ENCODE peak calls at places on chromosome 11, in five cellular contexts. One of them, this sample, is unnamed.

GRCh38 chr11:10272132-10272531 is 21.9 kb downstream of the SBF2 start:
- DNase-seq in ovary: no peak
- DNase-seq in AG08395: no peak
- DNase-seq in endothelial cell: no peak
- DNase-seq in KG1: no peak
- DNase-seq in this sample: no peak

GRCh38 chr11:68113986-68114385 is 7.2 kb downstream of the CHKA start:
- DNase-seq in ovary: no peak
- DNase-seq in AG08395: no peak
- DNase-seq in endothelial cell: no peak
- DNase-seq in KG1: no peak
- DNase-seq in this sample: no peak

GRCh38 chr11:71342951-71343827 is 90.8 kb upstream of the SHANK2 start:
- DNase-seq in ovary: no peak
- DNase-seq in AG08395: peak; percentile 44
- DNase-seq in endothelial cell: peak; percentile 66
- DNase-seq in KG1: no peak
- DNase-seq in this sample: peak; percentile 43

GRCh38 chr11:44607324-44607962 is 42.0 kb downstream of the CD82 start:
- DNase-seq in ovary: no peak
- DNase-seq in AG08395: peak; percentile 57
- DNase-seq in endothelial cell: no peak
- DNase-seq in KG1: no peak
- DNase-seq in this sample: no peak

GRCh38 chr11:1271406-1271805 is 38.0 kb downstream of the TOLLIP start:
- DNase-seq in ovary: no peak
- DNase-seq in AG08395: no peak
- DNase-seq in endothelial cell: no peak
- DNase-seq in KG1: no peak
- DNase-seq in this sample: no peak

GRCh38 chr11:64996710-64997380 is at the start of gene BATF2:
- DNase-seq in ovary: peak; percentile 71
- DNase-seq in AG08395: peak; percentile 89
- DNase-seq in endothelial cell: peak; percentile 59
- DNase-seq in KG1: no peak
- DNase-seq in this sample: peak; percentile 45

GRCh38 chr11:36288442-36289225 is 590 bp downstream of the COMMD9 start:
- DNase-seq in ovary: no peak
- DNase-seq in AG08395: no peak
- DNase-seq in endothelial cell: no peak
- DNase-seq in KG1: no peak
- DNase-seq in this sample: no peak

GRCh38 chr11:5380740-5381342 is 2.8 kb upstream of the OR51M1 start:
- DNase-seq in ovary: no peak
- DNase-seq in AG08395: peak; percentile 82
- DNase-seq in endothelial cell: peak; percentile 71
- DNase-seq in KG1: peak; percentile 14
- DNase-seq in this sample: peak; percentile 56

GRCh38 chr11:45484326-45484725 is 181.1 kb downstream of the CHST1 start:
- DNase-seq in ovary: no peak
- DNase-seq in AG08395: no peak
- DNase-seq in endothelial cell: no peak
- DNase-seq in KG1: no peak
- DNase-seq in this sample: no peak

GRCh38 chr11:70736461-70736860 is 338.1 kb downstream of the CTTN start:
- DNase-seq in ovary: no peak
- DNase-seq in AG08395: no peak
- DNase-seq in endothelial cell: no peak
- DNase-seq in KG1: no peak
- DNase-seq in this sample: no peak

GRCh38 chr11:95230054-95231034 is 658 bp downstream of the SESN3 start:
- DNase-seq in ovary: peak; percentile 33
- DNase-seq in AG08395: peak; percentile 5
- DNase-seq in endothelial cell: peak; percentile 47
- DNase-seq in KG1: peak; percentile 23
- DNase-seq in this sample: peak; percentile 29

GRCh38 chr11:86039094-86039493 is 29.8 kb downstream of the PICALM start:
- DNase-seq in ovary: no peak
- DNase-seq in AG08395: no peak
- DNase-seq in endothelial cell: no peak
- DNase-seq in KG1: no peak
- DNase-seq in this sample: no peak

GRCh38 chr11:76327756-76328388 is 53.1 kb downstream of the THAP12 start:
- DNase-seq in ovary: no peak
- DNase-seq in AG08395: no peak
- DNase-seq in endothelial cell: no peak
- DNase-seq in KG1: no peak
- DNase-seq in this sample: no peak

GRCh38 chr11:134976540-134976939 is 564.5 kb upstream of the B3GAT1 start:
- DNase-seq in ovary: no peak
- DNase-seq in AG08395: no peak
- DNase-seq in endothelial cell: no peak
- DNase-seq in KG1: no peak
- DNase-seq in this sample: no peak

GRCh38 chr11:5547982-5548381 is 358 bp downstream of the OR52H1 start:
- DNase-seq in ovary: no peak
- DNase-seq in AG08395: no peak
- DNase-seq in endothelial cell: no peak
- DNase-seq in KG1: no peak
- DNase-seq in this sample: no peak

GRCh38 chr11:134516529-134516928 is 104.5 kb upstream of the B3GAT1 start:
- DNase-seq in ovary: peak; percentile 7
- DNase-seq in AG08395: no peak
- DNase-seq in endothelial cell: no peak
- DNase-seq in KG1: no peak
- DNase-seq in this sample: no peak

GRCh38 chr11:119320593-119321524 is 3.9 kb upstream of the MCAM start:
- DNase-seq in ovary: peak; percentile 46
- DNase-seq in AG08395: peak; percentile 67
- DNase-seq in endothelial cell: peak; percentile 63
- DNase-seq in KG1: peak; percentile 66
- DNase-seq in this sample: peak; percentile 59

GRCh38 chr11:8227156-8228152 is 36.2 kb downstream of the LMO1 start:
- DNase-seq in ovary: no peak
- DNase-seq in AG08395: no peak
- DNase-seq in endothelial cell: no peak
- DNase-seq in KG1: no peak
- DNase-seq in this sample: no peak

GRCh38 chr11:58061813-58062212 is 31.1 kb downstream of the OR6Q1 start:
- DNase-seq in ovary: no peak
- DNase-seq in AG08395: peak; percentile 51
- DNase-seq in endothelial cell: no peak
- DNase-seq in KG1: no peak
- DNase-seq in this sample: no peak

GRCh38 chr11:117772360-117772759 is 24.7 kb downstream of the DSCAML1 start:
- DNase-seq in ovary: no peak
- DNase-seq in AG08395: no peak
- DNase-seq in endothelial cell: no peak
- DNase-seq in KG1: no peak
- DNase-seq in this sample: no peak

GRCh38 chr11:68872216-68873003 is 30.7 kb upstream of the CPT1A start:
- DNase-seq in ovary: no peak
- DNase-seq in AG08395: no peak
- DNase-seq in endothelial cell: no peak
- DNase-seq in KG1: no peak
- DNase-seq in this sample: no peak

GRCh38 chr11:17538731-17539130 is 5.5 kb downstream of the USH1C start:
- DNase-seq in ovary: no peak
- DNase-seq in AG08395: no peak
- DNase-seq in endothelial cell: no peak
- DNase-seq in KG1: no peak
- DNase-seq in this sample: no peak

GRCh38 chr11:118084656-118085055 is 2.1 kb downstream of the SMIM35 start:
- DNase-seq in ovary: no peak
- DNase-seq in AG08395: no peak
- DNase-seq in endothelial cell: no peak
- DNase-seq in KG1: no peak
- DNase-seq in this sample: no peak

GRCh38 chr11:33574366-33574765 is 126.3 kb downstream of the C11orf91 start:
- DNase-seq in ovary: no peak
- DNase-seq in AG08395: peak; percentile 22
- DNase-seq in endothelial cell: no peak
- DNase-seq in KG1: no peak
- DNase-seq in this sample: no peak

GRCh38 chr11:66011785-66012303 is at the start of gene CST6:
- DNase-seq in ovary: no peak
- DNase-seq in AG08395: no peak
- DNase-seq in endothelial cell: no peak
- DNase-seq in KG1: no peak
- DNase-seq in this sample: no peak

GRCh38 chr11:17979770-17980371 is 33.0 kb downstream of the SERGEF start:
- DNase-seq in ovary: peak; percentile 25
- DNase-seq in AG08395: peak; percentile 45
- DNase-seq in endothelial cell: peak; percentile 42
- DNase-seq in KG1: peak; percentile 1
- DNase-seq in this sample: peak; percentile 26

GRCh38 chr11:128632151-128632791 is 44.9 kb upstream of the ETS1 start:
- DNase-seq in ovary: peak; percentile 47
- DNase-seq in AG08395: peak; percentile 65
- DNase-seq in endothelial cell: peak; percentile 61
- DNase-seq in KG1: peak; percentile 47
- DNase-seq in this sample: peak; percentile 43

GRCh38 chr11:63673579-63673978 is 2.4 kb upstream of the ATL3 start:
- DNase-seq in ovary: no peak
- DNase-seq in AG08395: peak; percentile 63
- DNase-seq in endothelial cell: no peak
- DNase-seq in KG1: no peak
- DNase-seq in this sample: no peak

GRCh38 chr11:102283088-102283487 is 34.2 kb upstream of the BIRC3 start:
- DNase-seq in ovary: no peak
- DNase-seq in AG08395: peak; percentile 23
- DNase-seq in endothelial cell: no peak
- DNase-seq in KG1: no peak
- DNase-seq in this sample: no peak

GRCh38 chr11:75673977-75674582 is 5.2 kb upstream of the MAP6 start:
- DNase-seq in ovary: no peak
- DNase-seq in AG08395: peak; percentile 27
- DNase-seq in endothelial cell: no peak
- DNase-seq in KG1: no peak
- DNase-seq in this sample: no peak

GRCh38 chr11:66559862-66560676 is 8.3 kb downstream of the CTSF start:
- DNase-seq in ovary: no peak
- DNase-seq in AG08395: no peak
- DNase-seq in endothelial cell: no peak
- DNase-seq in KG1: no peak
- DNase-seq in this sample: no peak

GRCh38 chr11:12826441-12826840 is 152.2 kb downstream of the TEAD1 start:
- DNase-seq in ovary: no peak
- DNase-seq in AG08395: no peak
- DNase-seq in endothelial cell: no peak
- DNase-seq in KG1: no peak
- DNase-seq in this sample: no peak

GRCh38 chr11:45209480-45209879 is 63.0 kb downstream of the PRDM11 start:
- DNase-seq in ovary: no peak
- DNase-seq in AG08395: no peak
- DNase-seq in endothelial cell: no peak
- DNase-seq in KG1: no peak
- DNase-seq in this sample: no peak

GRCh38 chr11:12581923-12582322 is 92.3 kb upstream of the TEAD1 start:
- DNase-seq in ovary: no peak
- DNase-seq in AG08395: peak; percentile 75
- DNase-seq in endothelial cell: no peak
- DNase-seq in KG1: no peak
- DNase-seq in this sample: no peak

GRCh38 chr11:10294289-10294953 is 402 bp upstream of the SBF2 start:
- DNase-seq in ovary: peak; percentile 80
- DNase-seq in AG08395: peak; percentile 59
- DNase-seq in endothelial cell: peak; percentile 51
- DNase-seq in KG1: no peak
- DNase-seq in this sample: no peak

GRCh38 chr11:128790200-128790599 is 76.9 kb downstream of the KCNJ1 start:
- DNase-seq in ovary: no peak
- DNase-seq in AG08395: peak; percentile 60
- DNase-seq in endothelial cell: no peak
- DNase-seq in KG1: no peak
- DNase-seq in this sample: peak; percentile 38

GRCh38 chr11:74672332-74672955 is 58.8 kb downstream of the CHRDL2 start:
- DNase-seq in ovary: no peak
- DNase-seq in AG08395: no peak
- DNase-seq in endothelial cell: no peak
- DNase-seq in KG1: no peak
- DNase-seq in this sample: no peak

GRCh38 chr11:65555693-65556231 is 2.4 kb downstream of the LTBP3 start:
- DNase-seq in ovary: peak; percentile 48
- DNase-seq in AG08395: peak; percentile 94
- DNase-seq in endothelial cell: no peak
- DNase-seq in KG1: no peak
- DNase-seq in this sample: no peak

GRCh38 chr11:130858215-130858614 is 58.1 kb downstream of the SNX19 start:
- DNase-seq in ovary: no peak
- DNase-seq in AG08395: no peak
- DNase-seq in endothelial cell: no peak
- DNase-seq in KG1: no peak
- DNase-seq in this sample: no peak